ENCODE peak calls at places on chromosomes 7 and 10, in ten cellular contexts. L, Z, C, F, R, G, E, W, K and H are unnamed samples.

GRCh38 chr10:101967713-101968112 is 88.3 kb downstream of the ARMH3 start:
- DNase-seq in F (no peak), Z (peak), R (no peak), G (no peak), L (no peak), K (no peak), C (no peak), W (no peak), E (no peak), H (no peak)

GRCh38 chr10:46255696-46256355 is 31.0 kb upstream of the ANTXRL start:
- DNase-seq in F (peak), E (peak), K (peak), C (peak), L (peak), G (peak), W (peak), Z (peak), R (peak), H (peak)

GRCh38 chr7:131244259-131244852 is 83.3 kb upstream of the MKLN1 start:
- DNase-seq in K (peak), Z (peak), W (peak), R (no peak), C (no peak), E (no peak), G (no peak), F (no peak), L (no peak), H (no peak)

GRCh38 chr7:2480071-2480410 is 3.8 kb upstream of the GRIFIN start:
- DNase-seq in L (no peak), C (no peak), R (no peak), Z (no peak), G (no peak), W (no peak), K (no peak), E (no peak), F (no peak), H (no peak)

GRCh38 chr10:15814565-15814964 is 45.7 kb downstream of the MINDY3 start:
- DNase-seq in L (no peak), K (no peak), R (no peak), F (no peak), C (no peak), G (no peak), Z (no peak), E (no peak), W (no peak), H (no peak)

GRCh38 chr10:124906551-124907001 is 35.3 kb upstream of the ZRANB1 start:
- DNase-seq in K (peak), R (no peak), W (no peak), F (no peak), E (no peak), G (no peak), L (no peak), C (no peak), Z (peak), H (no peak)

GRCh38 chr10:69629897-69630650 is at the start of gene FAM241B:
- DNase-seq in C (no peak), F (peak), G (peak), L (peak), E (peak), K (peak), Z (peak), W (no peak), R (peak), H (no peak)

GRCh38 chr7:99324966-99325596 is 617 bp upstream of the ARPC1A start:
- DNase-seq in L (no peak), W (no peak), C (no peak), R (no peak), G (no peak), E (no peak), Z (no peak), F (no peak), K (no peak), H (no peak)

GRCh38 chr10:102629661-102630614 is 14.3 kb upstream of the TRIM8 start:
- DNase-seq in Z (peak), L (no peak), K (peak), G (no peak), R (peak), W (peak), C (no peak), E (no peak), F (no peak), H (peak)

GRCh38 chr7:106037489-106038176 is 74.5 kb downstream of the SYPL1 start:
- DNase-seq in W (no peak), C (no peak), G (no peak), Z (no peak), R (no peak), L (no peak), F (no peak), K (no peak), E (no peak), H (no peak)

GRCh38 chr7:70678621-70679251 is 453.2 kb upstream of the GALNT17 start:
- DNase-seq in F (no peak), K (peak), W (peak), G (no peak), R (no peak), E (no peak), Z (peak), C (no peak), L (no peak), H (no peak)

GRCh38 chr10:65291276-65291675 is 1634.6 kb upstream of the LRRTM3 start:
- DNase-seq in Z (no peak), E (no peak), G (no peak), C (no peak), R (no peak), K (no peak), L (no peak), F (no peak), W (no peak), H (no peak)

GRCh38 chr10:24574161-24574560 is 149.5 kb downstream of the ARHGAP21 start:
- DNase-seq in G (no peak), F (no peak), C (no peak), L (no peak), Z (no peak), R (no peak), K (no peak), W (no peak), E (no peak), H (no peak)

GRCh38 chr7:25950488-25951413 is 201.2 kb upstream of the NFE2L3 start:
- DNase-seq in Z (peak), L (peak), K (peak), R (peak), C (peak), W (peak), F (peak), E (peak), G (peak), H (peak)

GRCh38 chr10:78349165-78349516 is 315.5 kb downstream of the RPS24 start:
- DNase-seq in W (no peak), L (no peak), C (no peak), G (no peak), E (no peak), F (no peak), Z (no peak), R (no peak), K (no peak), H (no peak)

GRCh38 chr10:62157601-62158000 is 111.0 kb downstream of the RTKN2 start:
- DNase-seq in W (no peak), Z (no peak), L (no peak), F (no peak), C (no peak), K (no peak), E (no peak), R (no peak), G (no peak), H (no peak)

GRCh38 chr10:4820804-4821401 is 5.1 kb upstream of the AKR1E2 start:
- DNase-seq in C (no peak), R (no peak), G (no peak), Z (no peak), K (peak), W (peak), L (no peak), E (no peak), F (no peak), H (no peak)